ENCODE peak calls at places on chromosomes 6 and 20, in four cellular contexts. One of them, this sample, is unnamed.

GRCh38 chr6:125869427-125869826 is 78.7 kb downstream of the NCOA7 start:
- DNase-seq in left ventricle myocardium inferior: peak; percentile 21
- DNase-seq in IMR-90: no peak
- DNase-seq in nephron progenitor cell: no peak
- DNase-seq in this sample: no peak

GRCh38 chr6:144285798-144286502 is 815 bp downstream of the UTRN start:
- DNase-seq in nephron progenitor cell: peak; percentile 78
- DNase-seq in IMR-90: peak; percentile 30
- DNase-seq in left ventricle myocardium inferior: peak; percentile 83
- DNase-seq in this sample: peak; percentile 52

GRCh38 chr6:71289039-71289801 is 609 bp downstream of the OGFRL1 start:
- DNase-seq in IMR-90: no peak
- DNase-seq in nephron progenitor cell: peak; percentile 63
- DNase-seq in left ventricle myocardium inferior: peak; percentile 33
- DNase-seq in this sample: peak; percentile 36

GRCh38 chr6:139091859-139092258 is 43.0 kb upstream of the HECA start:
- DNase-seq in left ventricle myocardium inferior: no peak
- DNase-seq in nephron progenitor cell: no peak
- DNase-seq in IMR-90: no peak
- DNase-seq in this sample: no peak

GRCh38 chr20:4702562-4703280 is 19.0 kb upstream of the PRND start:
- DNase-seq in left ventricle myocardium inferior: no peak
- DNase-seq in nephron progenitor cell: no peak
- DNase-seq in IMR-90: no peak
- DNase-seq in this sample: no peak

GRCh38 chr20:32509639-32510066 is 75.5 kb downstream of the NOL4L start:
- DNase-seq in IMR-90: peak; percentile 54
- DNase-seq in left ventricle myocardium inferior: no peak
- DNase-seq in nephron progenitor cell: no peak
- DNase-seq in this sample: no peak

GRCh38 chr6:83707829-83708545 is 914 bp downstream of the SNAP91 start:
- DNase-seq in nephron progenitor cell: peak; percentile 45
- DNase-seq in IMR-90: no peak
- DNase-seq in left ventricle myocardium inferior: no peak
- DNase-seq in this sample: peak; percentile 7

GRCh38 chr20:62739581-62740285 is 31.1 kb downstream of the NTSR1 start:
- DNase-seq in IMR-90: no peak
- DNase-seq in left ventricle myocardium inferior: peak; percentile 20
- DNase-seq in nephron progenitor cell: no peak
- DNase-seq in this sample: no peak

GRCh38 chr20:53303361-53303760 is 290.3 kb downstream of the ZNF217 start:
- DNase-seq in left ventricle myocardium inferior: no peak
- DNase-seq in nephron progenitor cell: no peak
- DNase-seq in IMR-90: no peak
- DNase-seq in this sample: no peak

GRCh38 chr6:33208089-33208967 is at the start of gene RING1:
- DNase-seq in IMR-90: peak; percentile 67
- DNase-seq in nephron progenitor cell: peak; percentile 85
- DNase-seq in left ventricle myocardium inferior: peak; percentile 93
- DNase-seq in this sample: peak; percentile 63

GRCh38 chr6:82612475-82612874 is 248.9 kb downstream of the TPBG start:
- DNase-seq in left ventricle myocardium inferior: no peak
- DNase-seq in nephron progenitor cell: no peak
- DNase-seq in IMR-90: no peak
- DNase-seq in this sample: no peak

GRCh38 chr6:41446907-41447545 is 99.2 kb upstream of the FOXP4 start:
- DNase-seq in left ventricle myocardium inferior: no peak
- DNase-seq in nephron progenitor cell: no peak
- DNase-seq in IMR-90: peak; percentile 17
- DNase-seq in this sample: no peak

GRCh38 chr20:2874456-2874855 is 1.2 kb downstream of the PTPRA start:
- DNase-seq in nephron progenitor cell: no peak
- DNase-seq in IMR-90: peak; percentile 39
- DNase-seq in left ventricle myocardium inferior: no peak
- DNase-seq in this sample: no peak

GRCh38 chr20:2871555-2872303 is 1.6 kb upstream of the PTPRA start:
- DNase-seq in left ventricle myocardium inferior: no peak
- DNase-seq in IMR-90: no peak
- DNase-seq in nephron progenitor cell: no peak
- DNase-seq in this sample: no peak

GRCh38 chr20:2872304-2873009 is 824 bp upstream of the PTPRA start:
- DNase-seq in IMR-90: peak; percentile 43
- DNase-seq in left ventricle myocardium inferior: peak; percentile 60
- DNase-seq in nephron progenitor cell: peak; percentile 67
- DNase-seq in this sample: peak; percentile 45

GRCh38 chr20:2873010-2873746 is at the start of gene PTPRA:
- DNase-seq in IMR-90: peak; percentile 88
- DNase-seq in left ventricle myocardium inferior: peak; percentile 93
- DNase-seq in nephron progenitor cell: peak; percentile 90
- DNase-seq in this sample: peak; percentile 86

GRCh38 chr20:2873747-2874041 is 413 bp downstream of the PTPRA start:
- DNase-seq in nephron progenitor cell: peak; percentile 82
- DNase-seq in IMR-90: peak; percentile 28
- DNase-seq in left ventricle myocardium inferior: peak; percentile 59
- DNase-seq in this sample: peak; percentile 61
- TF ChIP-seq CTCF in nephron progenitor cell: no peak
- TF ChIP-seq CTCF in IMR-90: no peak
- TF ChIP-seq CTCF in left ventricle myocardium inferior: no peak
- TF ChIP-seq CTCF in this sample: no peak

DNA sequence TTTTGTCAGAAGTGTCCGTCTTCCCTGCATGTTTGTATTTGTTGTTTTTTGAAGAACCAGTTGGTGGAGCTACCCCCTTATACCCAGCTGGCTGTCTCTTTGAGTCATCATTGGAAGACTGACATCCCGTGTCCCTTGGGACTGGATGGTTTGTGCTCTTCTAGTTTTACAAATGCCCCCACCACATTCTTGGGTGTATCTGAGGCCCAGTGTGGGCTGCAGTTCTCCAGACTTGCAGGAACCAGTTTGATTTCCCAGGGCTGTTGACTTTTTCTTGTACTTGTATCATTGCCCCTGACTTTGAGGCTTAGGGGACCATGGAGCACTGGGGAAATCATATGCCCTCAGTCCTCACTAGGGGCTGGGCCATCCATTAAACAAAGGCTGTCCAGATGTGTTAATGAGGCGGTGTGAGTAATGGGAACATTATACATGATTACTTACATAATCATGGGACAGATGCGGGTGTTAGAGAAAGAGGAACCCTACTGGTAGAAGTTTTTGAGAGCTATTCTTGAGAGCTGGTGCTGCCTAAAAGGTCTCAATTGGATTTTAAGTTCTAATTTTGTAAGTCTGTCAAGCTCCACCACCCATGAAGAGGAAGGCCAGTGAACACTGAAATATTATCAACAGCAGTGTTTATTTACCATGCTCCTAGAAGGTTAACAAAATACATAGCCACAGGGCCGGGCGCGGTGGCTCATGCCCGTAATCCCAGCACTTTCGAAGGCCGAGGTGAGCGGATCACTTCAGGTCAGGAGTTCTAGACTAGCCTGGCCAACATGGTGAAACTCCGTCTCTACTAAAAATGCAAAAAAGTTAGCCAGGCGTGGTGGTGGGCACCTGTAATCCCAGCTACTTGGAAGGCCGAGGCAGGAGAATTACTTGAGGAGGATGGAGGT is 8.5 kb downstream of the JARID2 start:
- DNase-seq in left ventricle myocardium inferior: no peak
- DNase-seq in nephron progenitor cell: no peak
- DNase-seq in IMR-90: no peak
- DNase-seq in this sample: no peak
- TF ChIP-seq CTCF in left ventricle myocardium inferior: no peak
- TF ChIP-seq CTCF in nephron progenitor cell: no peak
- TF ChIP-seq CTCF in IMR-90: peak; percentile 4
- TF ChIP-seq CTCF in this sample: no peak

DNA sequence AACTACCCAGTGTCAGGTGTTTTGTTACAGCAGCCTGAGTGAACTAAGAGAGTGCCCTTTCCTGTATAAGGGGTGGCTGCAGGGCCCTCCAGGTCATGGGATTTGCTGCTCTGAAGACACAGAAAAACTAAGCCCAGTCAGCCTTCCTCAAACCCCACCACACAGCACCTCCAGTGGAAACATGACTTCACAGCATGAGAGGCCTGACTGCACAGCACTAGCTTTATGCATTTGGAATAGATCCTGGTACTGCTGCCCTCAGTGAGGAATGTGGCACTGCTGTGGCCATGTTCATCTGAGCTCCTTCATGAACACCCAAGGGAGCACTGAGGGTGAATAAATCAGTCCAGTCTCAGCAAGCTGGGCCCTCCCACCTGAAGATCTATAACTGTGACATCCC is 296.1 kb upstream of the FOXQ1 start:
- DNase-seq in left ventricle myocardium inferior: no peak
- DNase-seq in nephron progenitor cell: peak; percentile 50
- DNase-seq in IMR-90: no peak
- DNase-seq in this sample: no peak
- TF ChIP-seq CTCF in left ventricle myocardium inferior: no peak
- TF ChIP-seq CTCF in nephron progenitor cell: peak; percentile 31
- TF ChIP-seq CTCF in IMR-90: no peak
- TF ChIP-seq CTCF in this sample: no peak

GRCh38 chr20:25220021-25220730 is 24.7 kb downstream of the ENTPD6 start:
- DNase-seq in nephron progenitor cell: no peak
- DNase-seq in left ventricle myocardium inferior: no peak
- DNase-seq in IMR-90: no peak
- DNase-seq in this sample: no peak
- TF ChIP-seq CTCF in nephron progenitor cell: no peak
- TF ChIP-seq CTCF in left ventricle myocardium inferior: peak; percentile 31
- TF ChIP-seq CTCF in IMR-90: peak; percentile 12
- TF ChIP-seq CTCF in this sample: peak; percentile 49

GRCh38 chr20:1397710-1398109 is 4.9 kb upstream of the FKBP1A start:
- DNase-seq in IMR-90: peak; percentile 15
- DNase-seq in left ventricle myocardium inferior: no peak
- DNase-seq in nephron progenitor cell: no peak
- DNase-seq in this sample: no peak
- TF ChIP-seq CTCF in IMR-90: peak; percentile 46
- TF ChIP-seq CTCF in left ventricle myocardium inferior: peak; percentile 58
- TF ChIP-seq CTCF in nephron progenitor cell: no peak
- TF ChIP-seq CTCF in this sample: no peak

DNA sequence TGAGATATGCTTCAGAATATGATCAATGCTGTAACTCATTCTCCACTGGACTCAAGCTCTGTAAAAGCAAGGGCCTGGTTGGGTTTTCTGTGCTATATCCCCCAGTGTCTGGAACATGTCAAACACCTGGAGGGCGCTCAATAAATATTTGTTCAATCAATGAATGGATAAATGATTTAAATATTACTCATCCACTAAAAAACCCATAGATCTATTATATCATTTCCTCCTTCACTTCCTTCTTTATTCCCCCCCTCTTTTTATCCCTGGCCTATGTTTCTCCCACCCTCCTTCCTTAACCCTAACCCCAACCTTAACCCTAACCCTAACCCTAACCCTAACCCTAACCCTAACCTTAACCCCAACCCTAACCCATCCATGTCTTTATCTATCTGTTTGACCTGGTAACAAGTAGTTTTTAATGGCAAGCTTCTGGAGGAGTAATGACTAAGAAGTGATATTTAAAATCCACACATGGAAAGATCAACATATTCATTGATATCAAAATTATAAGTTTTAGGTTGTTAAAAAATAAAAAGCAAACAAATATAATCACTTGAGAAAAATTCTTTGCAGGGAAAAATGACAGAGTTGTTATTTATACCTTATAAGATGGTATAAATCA is 103.8 kb upstream of the GLP1R start:
- DNase-seq in left ventricle myocardium inferior: no peak
- DNase-seq in nephron progenitor cell: no peak
- DNase-seq in IMR-90: no peak
- DNase-seq in this sample: no peak
- TF ChIP-seq CTCF in left ventricle myocardium inferior: no peak
- TF ChIP-seq CTCF in nephron progenitor cell: no peak
- TF ChIP-seq CTCF in IMR-90: no peak
- TF ChIP-seq CTCF in this sample: no peak

GRCh38 chr6:114739656-114740055 is 396.8 kb upstream of the HS3ST5 start:
- DNase-seq in left ventricle myocardium inferior: no peak
- DNase-seq in IMR-90: no peak
- DNase-seq in nephron progenitor cell: no peak
- DNase-seq in this sample: no peak

GRCh38 chr6:114740547-114740946 is 397.7 kb upstream of the HS3ST5 start:
- DNase-seq in IMR-90: no peak
- DNase-seq in nephron progenitor cell: no peak
- DNase-seq in left ventricle myocardium inferior: no peak
- DNase-seq in this sample: no peak

GRCh38 chr6:114733596-114733995 is 390.8 kb upstream of the HS3ST5 start:
- DNase-seq in nephron progenitor cell: no peak
- DNase-seq in left ventricle myocardium inferior: no peak
- DNase-seq in IMR-90: no peak
- DNase-seq in this sample: no peak

DNA sequence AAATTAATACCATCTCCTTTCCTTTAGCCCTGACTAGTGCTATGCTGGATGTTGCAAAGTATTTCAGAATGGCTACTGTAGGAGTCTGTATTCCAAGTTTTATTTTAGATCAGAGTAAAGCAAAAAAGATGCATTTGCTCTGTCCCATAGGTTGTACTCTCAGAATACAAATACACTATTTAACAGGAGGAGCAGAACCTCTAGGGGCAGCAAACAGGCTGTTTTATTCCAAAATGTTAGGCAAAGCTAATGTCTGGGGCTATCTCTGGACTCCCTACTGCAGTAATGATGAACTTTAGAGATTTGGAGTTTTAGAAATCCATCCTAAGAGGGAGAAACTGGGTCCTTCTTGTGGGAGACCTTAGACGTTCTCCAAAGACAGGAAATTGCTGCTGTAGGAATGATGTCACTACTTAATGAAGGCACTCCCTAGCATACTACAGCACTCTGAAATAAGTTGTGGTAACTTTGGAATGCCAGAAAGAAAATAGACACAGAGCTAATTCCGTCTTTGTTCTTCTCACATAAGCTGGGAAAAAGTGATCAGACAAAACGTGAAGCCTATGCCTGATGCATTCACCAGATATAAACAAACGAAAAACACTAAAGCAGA is 392.4 kb upstream of the HS3ST5 start:
- DNase-seq in nephron progenitor cell: no peak
- DNase-seq in left ventricle myocardium inferior: no peak
- DNase-seq in IMR-90: no peak
- DNase-seq in this sample: no peak
- TF ChIP-seq CTCF in nephron progenitor cell: no peak
- TF ChIP-seq CTCF in left ventricle myocardium inferior: no peak
- TF ChIP-seq CTCF in IMR-90: no peak
- TF ChIP-seq CTCF in this sample: peak; percentile 22